ENCODE peak calls at places on chromosomes 3 and 15, in seven cellular contexts. B, D, S, F, K, L and Z are unnamed samples. For H3K4me1, the result is how much of the 10 kb centered on the place peaks cover.

GRCh38 chr15:67385971-67386370 is 131.4 kb downstream of the IQCH start:
- DNase-seq in B (no peak), D (no peak), S (no peak), F (peak), K (no peak), L (peak), Z (no peak)

GRCh38 chr3:191963182-191963581 is 502.2 kb downstream of the PYDC2 start:
- DNase-seq in B (no peak), D (peak), S (no peak), F (no peak), K (no peak), L (no peak), Z (no peak)

GRCh38 chr3:132016061-132017041 is 18.5 kb downstream of the CPNE4 start:
- DNase-seq in B (no peak), D (no peak), S (no peak), F (no peak), K (no peak), L (no peak), Z (no peak)

GRCh38 chr15:98952381-98952803 is 55.2 kb downstream of the PGPEP1L start:
- DNase-seq in B (no peak), D (peak), S (peak), F (peak), K (no peak), L (no peak), Z (no peak)

GRCh38 chr3:131081224-131081623 is 54.5 kb downstream of the NEK11 start:
- DNase-seq in B (no peak), D (no peak), S (no peak), F (peak), K (no peak), L (no peak), Z (no peak)

GRCh38 chr15:40392986-40393948 is 10.7 kb downstream of the KNSTRN start:
- DNase-seq in B (no peak), D (no peak), S (no peak), F (peak), K (no peak), L (peak), Z (no peak)

GRCh38 chr3:123880998-123881561 is 3.1 kb downstream of the MYLK start:
- DNase-seq in B (peak), D (peak), S (no peak), F (peak), K (no peak), L (peak), Z (no peak)

GRCh38 chr3:23840521-23840920 is 34.8 kb downstream of the UBE2E1 start:
- DNase-seq in B (peak), D (no peak), S (no peak), F (no peak), K (no peak), L (no peak), Z (no peak)

GRCh38 chr15:71639531-71639930 is 170.8 kb upstream of the NR2E3 start:
- DNase-seq in B (no peak), D (no peak), S (no peak), F (no peak), K (no peak), L (peak), Z (no peak)

GRCh38 chr3:75396316-75396802 is 267.8 kb upstream of the FRG2C start:
- DNase-seq in B (no peak), D (no peak), S (no peak), F (no peak), K (no peak), L (peak), Z (no peak)

GRCh38 chr3:9781978-9782575 is 10.2 kb downstream of the TADA3 start:
- DNase-seq in B (no peak), D (no peak), S (no peak), F (no peak), K (no peak), L (no peak), Z (no peak)

GRCh38 chr3:50542177-50543034 is 25.1 kb downstream of the C3orf18 start:
- DNase-seq in B (peak), D (peak), S (peak), F (peak), K (peak), L (peak), Z (no peak)

GRCh38 chr15:80275946-80276345 is 23.9 kb upstream of the CTXND1 start:
- DNase-seq in B (peak), D (peak), S (no peak), F (peak), K (no peak), L (peak), Z (no peak)

GRCh38 chr3:193857996-193858395 is 265.0 kb downstream of the OPA1 start:
- DNase-seq in B (no peak), D (peak), S (no peak), F (peak), K (peak), L (peak), Z (no peak)

GRCh38 chr15:55255714-55256113 is 33.9 kb downstream of the RAB27A start:
- DNase-seq in B (no peak), D (no peak), S (no peak), F (no peak), K (no peak), L (no peak), Z (no peak)

GRCh38 chr3:38611866-38612265 is 37.6 kb downstream of the SCN5A start:
- DNase-seq in B (no peak), D (no peak), S (no peak), F (no peak), K (no peak), L (no peak), Z (no peak)

GRCh38 chr3:42503251-42503924 is 945 bp downstream of the VIPR1 start:
- DNase-seq in B (no peak), D (no peak), S (no peak), F (no peak), K (no peak), L (no peak), Z (no peak)

GRCh38 chr3:74897006-74897405 is 282.5 kb upstream of the CNTN3 start:
- DNase-seq in B (no peak), D (no peak), S (no peak), F (peak), K (no peak), L (peak), Z (no peak)

GRCh38 chr15:95492388-95493070 is 838.0 kb upstream of the NR2F2 start:
- DNase-seq in B (peak), D (peak), S (no peak), F (no peak), K (peak), L (no peak), Z (no peak)

GRCh38 chr3:123818921-123819429 is 65.2 kb downstream of the MYLK start:
- DNase-seq in B (peak), D (peak), S (no peak), F (peak), K (peak), L (peak), Z (no peak)

GRCh38 chr15:82788496-82788895 is 17.4 kb downstream of the FSD2 start:
- DNase-seq in B (no peak), D (no peak), S (peak), F (no peak), K (no peak), L (no peak), Z (no peak)

DNA sequence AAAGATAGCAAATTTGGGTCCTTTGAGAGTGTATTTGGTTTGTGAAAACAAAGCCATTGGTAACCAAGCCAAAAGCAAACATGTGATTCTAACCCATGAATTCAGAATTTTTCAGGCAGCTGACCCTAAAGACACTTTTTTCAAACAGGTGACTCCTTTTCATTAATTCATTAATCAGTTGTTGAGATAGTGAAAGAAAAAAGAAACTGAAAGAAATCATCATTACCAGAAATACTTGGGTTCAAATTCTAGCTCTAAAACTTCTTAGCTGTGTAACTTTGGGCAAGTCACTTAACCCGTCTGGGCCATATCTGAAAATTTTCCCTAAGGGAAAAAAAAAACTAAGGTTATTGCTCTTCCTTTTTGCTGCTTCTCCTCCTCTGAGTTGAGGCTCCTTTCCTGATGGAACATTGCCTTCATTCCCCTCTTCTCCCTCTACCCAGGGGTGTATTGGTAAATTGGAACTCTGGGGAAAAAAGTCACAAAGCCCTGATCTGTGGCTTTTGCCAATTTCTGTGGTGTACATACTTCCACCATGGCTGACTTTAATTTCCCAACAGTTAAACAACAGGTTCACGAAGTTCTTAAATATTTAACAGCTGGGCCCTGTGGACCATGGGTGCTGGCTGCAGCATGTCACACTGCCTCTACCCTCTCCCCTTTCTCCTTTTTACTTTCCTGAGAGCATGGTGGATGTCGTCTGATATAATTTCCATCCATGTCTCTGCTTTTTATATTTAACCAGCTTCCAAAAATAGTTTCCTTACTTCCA is 120.3 kb downstream of the ASB7 start:
- DNase-seq in B (no peak), D (no peak), S (no peak), F (no peak), K (no peak), L (no peak), Z (no peak)
- H3K4me1 ChIP-seq in B (under half), D (half or more), S (under half), F (under half), K (half or more), L (under half), Z (half or more)

GRCh38 chr15:72796515-72797337 is 13.2 kb upstream of the ADPGK start:
- DNase-seq in B (peak), D (peak), S (peak), F (peak), K (no peak), L (peak), Z (no peak)
- TF ChIP-seq EZH2 in B (no peak), D (no peak), S (no peak), F (no peak), K (no peak), L (no peak), Z (peak)

GRCh38 chr3:149702691-149703426 is 45.0 kb upstream of the WWTR1 start:
- DNase-seq in B (no peak), D (peak), S (no peak), F (peak), K (no peak), L (peak), Z (peak)
- H3K27ac ChIP-seq in B (peak), D (peak), S (no peak), F (peak), K (no peak), L (peak), Z (peak)

GRCh38 chr15:52080031-52080430 is 32.5 kb downstream of the BCL2L10 start:
- DNase-seq in B (peak), D (peak), S (no peak), F (no peak), K (peak), L (no peak), Z (no peak)

GRCh38 chr15:52083603-52084002 is 29.0 kb downstream of the BCL2L10 start:
- DNase-seq in B (no peak), D (no peak), S (no peak), F (no peak), K (no peak), L (no peak), Z (no peak)

GRCh38 chr15:52082197-52083036 is 30.2 kb downstream of the BCL2L10 start:
- DNase-seq in B (no peak), D (no peak), S (peak), F (peak), K (no peak), L (no peak), Z (no peak)

GRCh38 chr15:52078876-52079700 is 33.5 kb downstream of the BCL2L10 start:
- DNase-seq in B (peak), D (peak), S (peak), F (peak), K (peak), L (peak), Z (no peak)

DNA sequence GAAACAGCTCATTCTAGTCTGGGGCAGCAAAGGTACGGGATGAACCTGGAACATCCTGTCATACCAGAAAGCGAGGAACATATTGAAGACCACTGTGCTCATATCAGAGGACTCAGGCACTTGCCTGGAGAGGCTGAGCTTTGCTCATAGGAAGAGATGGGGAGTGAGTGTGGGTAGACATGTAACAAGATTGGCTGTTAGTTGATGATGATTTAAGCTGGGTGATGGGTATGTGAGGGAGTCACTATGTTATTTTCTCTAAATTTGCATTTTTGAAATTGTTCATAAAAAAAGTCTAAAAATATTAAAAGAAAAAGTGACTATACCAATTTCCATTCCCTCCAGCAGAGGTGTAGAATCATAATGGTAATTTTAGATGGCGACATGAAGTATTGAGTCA is 31.6 kb downstream of the BCL2L10 start:
- DNase-seq in B (no peak), D (no peak), S (no peak), F (no peak), K (no peak), L (no peak), Z (no peak)
- H3K4me1 ChIP-seq in B (under half), D (under half), S (under half), F (under half), K (under half), L (under half), Z (under half)

DNA sequence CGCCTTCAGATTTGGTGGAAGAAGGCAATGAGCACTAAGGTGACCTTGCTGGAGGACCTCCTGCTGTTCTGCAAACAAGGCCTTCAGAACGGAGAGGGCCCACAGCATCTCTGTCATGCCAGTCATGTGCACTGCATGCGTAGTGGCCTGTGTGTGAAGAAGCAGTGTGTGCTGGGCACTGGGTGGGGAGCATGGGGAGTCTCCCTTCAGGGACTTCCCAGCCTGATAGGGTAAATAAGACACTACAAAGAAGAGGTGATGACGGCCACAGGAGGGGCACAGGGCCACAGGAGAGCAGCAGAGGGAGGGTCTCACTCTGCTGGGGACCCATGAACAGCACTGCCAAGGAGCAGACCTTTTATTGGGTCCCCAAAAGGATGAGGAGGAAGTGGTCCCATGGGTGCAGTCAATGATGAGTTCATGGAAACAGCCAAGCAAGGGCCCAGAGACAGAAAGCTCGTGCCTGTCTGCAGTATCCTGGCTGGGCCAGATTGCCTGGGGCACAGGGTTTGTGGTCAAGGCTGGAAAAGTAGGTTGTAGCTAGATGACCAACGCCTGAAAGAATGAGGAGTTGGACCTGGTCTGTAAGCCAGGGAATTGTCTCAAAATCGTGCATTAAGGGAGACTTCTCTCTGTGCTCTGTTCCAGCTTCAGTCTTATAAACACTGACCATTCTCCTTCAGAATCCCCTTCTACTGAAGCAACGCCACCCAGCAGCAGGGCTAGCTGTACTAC is 67.8 kb upstream of the SEC61A1 start:
- DNase-seq in B (no peak), D (peak), S (no peak), F (no peak), K (peak), L (peak), Z (no peak)
- TF ChIP-seq EZH2 in B (no peak), D (no peak), S (no peak), F (no peak), K (no peak), L (no peak), Z (no peak)

GRCh38 chr3:148829926-148830325 is 2.3 kb downstream of the CPB1 start:
- DNase-seq in B (no peak), D (no peak), S (no peak), F (no peak), K (no peak), L (no peak), Z (no peak)
- H3K27ac ChIP-seq in B (no peak), D (no peak), S (no peak), F (no peak), K (no peak), L (no peak), Z (no peak)